ENCODE peak calls at places on chromosomes 7 and 10, in nine cellular contexts. J is caudate nucleus; T is heart right ventricle; O is HEK293T; P is EH; Y is substantia nigra; C is IMR-90; S is activated CD8-positive, alpha-beta T cell treated with anti-CD3 and anti-CD28 coated beads, Interleukin-2, amount 10 ng/mL, durations not matched to agents 7 days and 5 days; G is foreskin keratinocyte. N is an unnamed sample.

GRCh38 chr10:84607523-84607922 is 279.1 kb downstream of the CCSER2 start:
- DNase-seq in J (no peak), T (no peak), O (no peak), P (no peak), Y (no peak), C (no peak), S (no peak), G (no peak), N (no peak)

GRCh38 chr10:68625316-68625921 is 65.3 kb downstream of the TET1 start:
- DNase-seq in J (no peak), T (no peak), O (no peak), P (peak; percentile 28), Y (no peak), C (no peak), S (no peak), G (no peak), N (peak; percentile 28)

GRCh38 chr10:28947209-28947608 is 269.9 kb downstream of the BAMBI start:
- DNase-seq in J (no peak), T (no peak), O (no peak), P (peak; percentile 50), Y (no peak), C (peak; percentile 21), S (no peak), G (no peak), N (peak; percentile 86)

GRCh38 chr7:100401811-100402210 is 26.7 kb downstream of the ZCWPW1 start:
- DNase-seq in J (no peak), T (no peak), O (no peak), P (no peak), Y (no peak), C (no peak), S (no peak), G (no peak), N (no peak)

GRCh38 chr10:110475722-110476515 is 21.8 kb upstream of the DUSP5 start:
- DNase-seq in J (no peak), T (no peak), O (no peak), P (no peak), Y (no peak), C (no peak), S (no peak), G (no peak), N (no peak)

GRCh38 chr10:12699756-12700556 is 301.6 kb downstream of the CCDC3 start:
- DNase-seq in J (no peak), T (no peak), O (no peak), P (no peak), Y (no peak), C (no peak), S (no peak), G (no peak), N (peak; percentile 51)

GRCh38 chr7:130393095-130393494 is 12.8 kb downstream of the CPA1 start:
- DNase-seq in J (no peak), T (no peak), O (no peak), P (peak; percentile 35), Y (no peak), C (peak; percentile 80), S (no peak), G (no peak), N (no peak)

GRCh38 chr10:104638861-104639594 is 2.1 kb upstream of the SORCS3 start:
- DNase-seq in J (no peak), T (no peak), O (peak; percentile 79), P (no peak), Y (no peak), C (no peak), S (no peak), G (no peak), N (no peak)

GRCh38 chr10:43735907-43736306 is 87.2 kb upstream of the ZNF32 start:
- DNase-seq in J (no peak), T (no peak), O (no peak), P (peak; percentile 76), Y (no peak), C (peak; percentile 68), S (no peak), G (no peak), N (peak; percentile 1)

GRCh38 chr10:1461016-1461415 is 276.3 kb downstream of the ADARB2 start:
- DNase-seq in J (no peak), T (no peak), O (no peak), P (no peak), Y (no peak), C (no peak), S (no peak), G (no peak), N (no peak)

GRCh38 chr10:102072867-102073527 is 7.8 kb downstream of the HPS6 start:
- DNase-seq in J (peak; percentile 69), T (peak; percentile 83), O (peak; percentile 86), P (peak; percentile 82), Y (peak; percentile 62), C (peak; percentile 73), S (peak; percentile 87), G (no peak), N (peak; percentile 85)

GRCh38 chr7:137404918-137405317 is 61.4 kb upstream of the PTN start:
- DNase-seq in J (no peak), T (no peak), O (no peak), P (no peak), Y (no peak), C (no peak), S (no peak), G (no peak), N (no peak)

GRCh38 chr7:151005566-151005965 is 14.7 kb downstream of the NOS3 start:
- DNase-seq in J (no peak), T (no peak), O (no peak), P (no peak), Y (no peak), C (no peak), S (no peak), G (no peak), N (no peak)

GRCh38 chr10:133442967-133443924 is 10.5 kb upstream of the SCART1 start:
- DNase-seq in J (no peak), T (no peak), O (no peak), P (no peak), Y (no peak), C (no peak), S (no peak), G (no peak), N (no peak)

GRCh38 chr7:98300595-98301372 is 19.3 kb downstream of the BRI3 start:
- DNase-seq in J (no peak), T (no peak), O (no peak), P (no peak), Y (no peak), C (no peak), S (no peak), G (no peak), N (no peak)

GRCh38 chr10:92387289-92387940 is 96.4 kb downstream of the MARCHF5 start:
- DNase-seq in J (no peak), T (peak; percentile 50), O (peak; percentile 95), P (peak; percentile 76), Y (no peak), C (peak; percentile 75), S (no peak), G (no peak), N (peak; percentile 75)

GRCh38 chr10:60666221-60666620 is 112.1 kb upstream of the CDK1 start:
- DNase-seq in J (no peak), T (no peak), O (no peak), P (no peak), Y (no peak), C (no peak), S (no peak), G (no peak), N (peak; percentile 85)